ENCODE peak calls at places on chromosomes 3 and 15, in nine cellular contexts. F is upper lobe of right lung, Z is glutamatergic neuron, S is GM10248, U is fibroblast of lung, P is progenitor cell of endocrine pancreas, I is GM12864, H is cardiac muscle cell, R is epithelial cell of esophagus. Q is an unnamed sample.

GRCh38 chr3:183438749-183439148 is 10.3 kb upstream of the MCF2L2 start:
- DNase-seq in R (no peak), Z (no peak), U (no peak), I (no peak), H (no peak), P (no peak), S (no peak), F (no peak), Q (no peak)

GRCh38 chr3:14143271-14143605 is 18.4 kb downstream of the TMEM43 start:
- DNase-seq in I (no peak), R (no peak), Z (no peak), H (peak), F (no peak), P (no peak), S (no peak), U (peak), Q (no peak)

GRCh38 chr3:168419091-168419490 is 323.4 kb upstream of the GOLIM4 start:
- DNase-seq in Z (no peak), P (no peak), I (no peak), F (no peak), H (no peak), S (no peak), U (no peak), R (no peak), Q (no peak)

GRCh38 chr3:190785047-190785446 is 77.4 kb downstream of the GMNC start:
- DNase-seq in I (no peak), U (no peak), P (no peak), F (no peak), R (no peak), Z (no peak), S (no peak), H (no peak), Q (no peak)

GRCh38 chr3:60742606-60743145 is 508.6 kb downstream of the FHIT start:
- DNase-seq in I (no peak), P (peak), U (peak), H (peak), S (no peak), R (peak), Z (peak), F (no peak), Q (no peak)

GRCh38 chr15:63843901-63844317 is 10.2 kb upstream of the HERC1 start:
- DNase-seq in P (no peak), H (peak), F (no peak), R (peak), Z (no peak), U (peak), S (no peak), I (no peak), Q (no peak)

GRCh38 chr3:435969-436492 is 239.5 kb downstream of the CHL1 start:
- DNase-seq in U (no peak), S (no peak), F (no peak), I (no peak), H (no peak), Z (no peak), P (no peak), R (no peak), Q (no peak)

GRCh38 chr3:64319391-64319790 is 94.1 kb upstream of the PRICKLE2 start:
- DNase-seq in U (no peak), H (no peak), I (no peak), F (no peak), S (no peak), Z (no peak), R (no peak), P (no peak), Q (no peak)

GRCh38 chr15:50576156-50576555 is 29.7 kb upstream of the USP50 start:
- DNase-seq in P (no peak), I (no peak), S (no peak), F (no peak), U (no peak), R (no peak), Z (no peak), H (no peak), Q (no peak)

GRCh38 chr15:34719051-34719882 is 35.5 kb downstream of the GJD2 start:
- DNase-seq in P (no peak), F (no peak), I (no peak), H (no peak), Z (no peak), R (no peak), U (no peak), S (no peak), Q (no peak)

GRCh38 chr15:65245096-65245849 is 34.0 kb upstream of the CILP start:
- DNase-seq in P (no peak), H (peak), Z (no peak), F (no peak), I (no peak), U (peak), R (peak), S (no peak), Q (no peak)

GRCh38 chr3:30349507-30349906 is 256.9 kb upstream of the TGFBR2 start:
- DNase-seq in U (no peak), I (no peak), R (no peak), S (no peak), Z (no peak), H (no peak), P (no peak), F (no peak), Q (no peak)

GRCh38 chr15:31016446-31016915 is 25.1 kb upstream of the MTMR10 start:
- DNase-seq in S (no peak), R (peak), I (no peak), H (peak), Z (no peak), F (no peak), P (no peak), U (peak), Q (no peak)

DNA sequence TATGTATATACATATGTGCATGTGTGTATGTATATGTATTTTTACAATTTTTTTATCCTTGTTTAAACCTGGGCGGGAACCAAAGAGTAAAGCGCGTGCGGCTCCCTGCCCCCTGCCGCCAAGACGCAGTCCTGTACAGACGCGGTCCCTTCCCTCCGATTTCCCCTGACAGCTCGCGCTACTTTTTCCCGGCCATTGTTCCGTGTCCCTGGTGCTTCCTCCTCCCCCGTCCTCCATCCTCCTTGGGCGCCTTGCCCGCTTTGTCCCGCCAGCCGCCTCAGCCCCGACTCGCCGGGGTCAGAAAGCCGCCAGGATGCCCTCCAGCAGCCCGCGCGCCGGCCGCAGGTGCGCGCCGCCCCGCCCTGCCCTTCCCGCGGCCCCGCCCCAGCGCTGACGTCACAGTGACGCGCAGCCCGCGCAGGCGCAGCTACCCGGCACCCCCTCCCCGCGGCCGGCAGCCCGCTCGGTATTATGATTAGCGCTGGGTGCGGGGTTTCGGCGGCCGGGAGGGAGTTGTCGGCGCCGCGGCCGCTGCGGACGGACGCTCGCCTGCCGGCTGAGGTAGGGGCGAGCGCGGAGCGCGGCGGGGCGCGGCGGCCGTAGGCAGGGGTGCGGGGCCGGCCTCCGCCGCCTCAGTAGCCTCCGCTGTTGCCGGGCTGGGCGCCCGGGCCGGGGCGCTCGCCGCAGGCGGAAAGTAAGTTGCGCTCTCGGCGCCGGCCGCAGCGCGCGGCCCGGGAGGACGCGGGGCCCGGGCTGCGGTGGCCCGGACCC is at the start of gene SNRK:
- DNase-seq in F (peak), H (peak), S (peak), P (peak), U (peak), R (peak), I (peak), Z (peak), Q (peak)
- TF ChIP-seq CTCF in F (peak), H (peak), S (peak), P (peak), U (peak), R (peak), I (peak), Z (no peak), Q (no peak)

DNA sequence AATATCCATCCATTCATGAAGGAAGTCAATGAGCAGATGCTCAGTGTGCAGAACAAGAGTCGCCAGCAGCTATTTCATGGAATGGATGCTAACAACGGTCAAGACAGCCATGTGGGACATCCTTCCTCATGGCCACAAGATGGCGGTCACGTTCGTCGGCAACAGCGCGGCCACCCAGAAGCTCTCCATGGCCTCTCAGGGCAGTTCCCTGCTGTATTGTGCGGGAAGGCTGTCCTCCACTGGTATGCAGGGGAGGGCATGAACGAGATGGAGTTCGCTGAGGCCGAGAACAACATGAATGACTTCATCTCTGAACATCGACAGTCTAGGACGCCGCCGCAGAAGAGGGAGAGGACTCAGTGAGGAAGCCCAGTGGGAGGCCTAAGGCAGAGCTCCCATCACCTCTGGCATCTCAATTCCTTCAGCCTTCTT is 208.3 kb downstream of the TJP1 start:
- DNase-seq in S (no peak), Z (no peak), R (peak), F (no peak), I (no peak), U (no peak), H (no peak), P (no peak), Q (no peak)
- TF ChIP-seq CTCF in S (peak), Z (no peak), R (peak), F (no peak), I (peak), U (peak), H (no peak), P (peak), Q (no peak)

DNA sequence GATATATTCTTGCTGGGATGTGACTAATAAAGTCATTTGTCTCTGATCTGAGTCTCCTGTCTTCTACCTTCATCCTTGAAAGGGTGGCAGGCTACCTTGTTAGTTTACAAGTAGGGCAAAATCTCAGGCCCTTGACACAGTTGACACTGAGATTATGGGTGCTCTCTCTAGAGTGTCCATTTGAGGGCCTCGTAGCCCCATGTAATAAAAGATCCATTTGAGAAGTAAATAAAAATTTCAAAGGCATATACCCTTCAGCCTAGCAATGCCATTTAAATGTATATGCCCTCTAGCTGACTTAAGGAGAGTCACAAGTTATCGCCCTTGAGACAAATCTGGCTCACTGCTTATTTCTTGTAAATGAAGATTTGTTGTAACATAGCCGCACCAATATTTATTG is 98.6 kb downstream of the TCF12 start:
- DNase-seq in I (no peak), P (no peak), F (no peak), R (no peak), S (peak), U (no peak), H (peak), Z (no peak), Q (no peak)
- TF ChIP-seq CTCF in I (peak), P (no peak), F (no peak), R (no peak), S (peak), U (peak), H (peak), Z (no peak), Q (no peak)

DNA sequence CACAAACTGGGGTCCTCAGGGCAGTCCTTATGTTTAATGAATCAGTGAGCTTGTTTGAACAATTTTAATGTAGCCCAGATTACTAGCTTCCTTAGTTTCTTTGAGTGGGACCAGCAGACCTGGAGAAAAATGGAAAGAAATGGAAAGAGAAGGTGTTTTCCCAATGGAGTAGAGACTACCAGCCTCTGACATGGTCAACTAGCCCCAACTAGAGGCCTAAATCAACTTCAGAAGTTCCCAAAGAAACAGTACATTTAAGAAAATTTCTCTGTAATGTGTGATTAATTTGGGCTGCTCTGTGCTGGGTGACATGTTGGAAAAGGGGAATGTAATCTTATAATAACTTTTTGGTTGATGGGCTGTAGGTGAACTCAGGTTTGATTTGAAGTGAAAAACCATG is 310.9 kb downstream of the MFSD1 start:
- DNase-seq in H (no peak), Z (no peak), F (no peak), P (no peak), U (no peak), I (no peak), R (no peak), S (no peak), Q (no peak)
- TF ChIP-seq CTCF in H (no peak), Z (no peak), F (no peak), P (no peak), U (no peak), I (no peak), R (no peak), S (no peak), Q (no peak)

GRCh38 chr3:150761831-150762661 is 923 bp downstream of the SIAH2 start:
- DNase-seq in R (peak), P (peak), H (peak), S (no peak), F (peak), U (peak), Z (peak), I (no peak), Q (no peak)

GRCh38 chr3:150764607-150765366 is 1.8 kb upstream of the SIAH2 start:
- DNase-seq in R (no peak), S (no peak), F (no peak), I (no peak), U (no peak), H (no peak), P (no peak), Z (no peak), Q (no peak)

GRCh38 chr3:150763841-150764483 is 993 bp upstream of the SIAH2 start:
- DNase-seq in U (peak), R (peak), S (peak), F (peak), I (no peak), P (peak), H (peak), Z (peak), Q (peak)

GRCh38 chr3:150762662-150763121 is 277 bp downstream of the SIAH2 start:
- DNase-seq in H (no peak), P (no peak), S (no peak), Z (no peak), I (no peak), U (no peak), R (no peak), F (no peak), Q (no peak)

DNA sequence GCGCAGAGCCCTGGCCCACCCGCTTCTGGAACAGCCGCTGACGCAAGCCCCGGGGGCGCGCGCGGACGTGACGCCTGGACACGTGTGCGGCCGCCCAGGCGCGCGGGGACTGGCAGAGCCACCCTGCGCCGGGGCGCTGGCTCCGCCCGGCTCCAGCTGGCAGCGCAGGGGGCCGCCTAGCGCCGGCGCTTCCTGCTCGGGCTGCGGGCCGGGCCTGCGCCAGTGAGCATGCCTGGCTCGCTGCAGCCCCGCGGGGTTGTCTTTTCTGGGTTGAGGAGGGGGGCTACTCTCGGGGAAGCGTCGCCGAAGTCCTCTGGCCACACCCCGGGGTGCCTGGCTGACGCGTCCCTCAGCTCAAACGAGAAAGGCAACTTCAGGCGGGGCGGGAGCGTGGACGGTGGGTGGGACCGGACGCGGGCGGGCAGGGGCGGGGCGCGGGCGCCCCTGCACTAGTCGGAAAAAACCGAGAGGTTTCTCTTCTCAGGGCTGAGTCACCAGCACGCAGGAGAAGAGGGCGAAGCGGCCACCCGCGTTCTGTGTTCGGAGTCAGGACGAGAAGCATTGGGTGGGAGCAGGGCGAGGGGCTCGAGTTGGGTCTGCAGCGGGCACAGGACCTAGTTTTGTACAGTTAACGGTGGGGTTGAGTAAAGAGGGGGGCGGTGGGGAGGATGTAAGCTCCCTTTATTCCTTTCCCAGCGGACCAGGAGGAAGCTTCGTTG is at the start of gene SIAH2:
- DNase-seq in U (peak), I (peak), S (peak), Z (peak), F (peak), P (peak), R (peak), H (peak), Q (peak)
- TF ChIP-seq CTCF in U (no peak), I (no peak), S (no peak), Z (no peak), F (no peak), P (no peak), R (no peak), H (no peak), Q (no peak)

Q was measured in GM13976.